ENCODE peak calls at places on chromosomes 7 and 10, in five cellular contexts. P is mammary epithelial cell, O is PC-9, H is H9, G is upper lobe of left lung. K is an unnamed sample.

GRCh38 chr7:108684629-108685028 is 115.0 kb downstream of the DNAJB9 start:
- DNase-seq in G (no peak), H (no peak), P (no peak), O (no peak), K (no peak)

GRCh38 chr7:149209518-149210269 is 14.3 kb downstream of the ZNF282 start:
- DNase-seq in O (no peak), G (no peak), P (peak; percentile 62), H (peak; percentile 80), K (peak; percentile 80)

GRCh38 chr10:17409170-17409733 is 45.1 kb downstream of the ST8SIA6 start:
- DNase-seq in P (no peak), G (no peak), H (no peak), O (no peak), K (peak; percentile 7)

GRCh38 chr7:42237891-42238531 is 1.0 kb upstream of the GLI3 start:
- DNase-seq in G (no peak), H (peak; percentile 83), O (no peak), P (no peak), K (peak; percentile 65)

GRCh38 chr7:33412336-33412735 is 283.0 kb downstream of the BBS9 start:
- DNase-seq in O (no peak), G (no peak), P (no peak), H (no peak), K (no peak)

GRCh38 chr10:122078965-122079401 is 90.0 kb downstream of the TACC2 start:
- DNase-seq in O (no peak), H (no peak), P (no peak), G (no peak), K (no peak)

GRCh38 chr10:92387289-92387940 is 96.4 kb downstream of the MARCHF5 start:
- DNase-seq in P (peak; percentile 17), H (peak; percentile 96), G (no peak), O (no peak), K (peak; percentile 18)

GRCh38 chr7:112079671-112080070 is 126.5 kb downstream of the DOCK4 start:
- DNase-seq in P (no peak), G (no peak), H (no peak), O (no peak), K (no peak)

GRCh38 chr10:132420469-132421376 is 23.7 kb downstream of the PWWP2B start:
- DNase-seq in O (peak; percentile 60), P (no peak), H (no peak), G (no peak), K (no peak)

GRCh38 chr10:132162021-132162531 is 24.7 kb upstream of the DPYSL4 start:
- DNase-seq in H (no peak), G (no peak), P (no peak), O (no peak), K (no peak)

GRCh38 chr7:36906448-36906847 is 182.2 kb upstream of the AOAH start:
- DNase-seq in O (no peak), H (no peak), G (no peak), P (no peak), K (no peak)

GRCh38 chr10:133093291-133093690 is 5.6 kb downstream of the ADGRA1 start:
- DNase-seq in H (no peak), P (no peak), G (no peak), O (no peak), K (no peak)

GRCh38 chr10:71878327-71879034 is 27.4 kb upstream of the PSAP start:
- DNase-seq in H (peak; percentile 44), O (peak; percentile 28), P (no peak), G (no peak), K (no peak)

GRCh38 chr7:107878636-107879035 is 12.3 kb upstream of the DLD start:
- DNase-seq in G (no peak), O (no peak), P (peak; percentile 14), H (no peak), K (no peak)

GRCh38 chr7:18352339-18353255 is 143.0 kb upstream of the HDAC9 start:
- DNase-seq in G (no peak), P (peak; percentile 67), O (peak; percentile 77), H (peak; percentile 43), K (peak; percentile 69)

GRCh38 chr10:3945026-3945425 is 160.0 kb upstream of the KLF6 start:
- DNase-seq in P (no peak), G (no peak), H (no peak), O (no peak), K (no peak)

GRCh38 chr7:65840446-65840845 is 32.4 kb upstream of the VKORC1L1 start:
- DNase-seq in H (peak; percentile 84), G (peak; percentile 5), O (no peak), P (no peak), K (no peak)

GRCh38 chr10:46550795-46551700 is 5.4 kb downstream of the GPRIN2 start:
- DNase-seq in P (no peak), H (peak; percentile 25), G (no peak), O (no peak), K (no peak)

GRCh38 chr10:7529638-7530037 is 118.8 kb upstream of the SFMBT2 start:
- DNase-seq in G (no peak), P (peak; percentile 17), O (no peak), H (peak; percentile 59), K (no peak)

GRCh38 chr10:133241501-133242205 is 4.0 kb downstream of the VENTX start:
- DNase-seq in P (no peak), G (peak; percentile 55), O (no peak), H (no peak), K (no peak)

GRCh38 chr7:1590476-1590875 is 20.6 kb upstream of the PSMG3 start:
- DNase-seq in H (no peak), G (no peak), O (no peak), P (no peak), K (no peak)

GRCh38 chr7:28835800-28836199 is 122.3 kb downstream of the TRIL start:
- DNase-seq in P (peak; percentile 44), H (no peak), O (no peak), G (no peak), K (peak; percentile 24)

GRCh38 chr10:72756674-72757385 is 64.9 kb downstream of the MCU start:
- DNase-seq in P (no peak), H (peak; percentile 49), G (no peak), O (no peak), K (no peak)

GRCh38 chr10:119020627-119020946 is 8.9 kb upstream of the NANOS1 start:
- DNase-seq in O (peak; percentile 61), G (no peak), P (peak; percentile 55), H (no peak), K (no peak)

GRCh38 chr10:84329094-84329611 is 764 bp downstream of the CCSER2 start:
- DNase-seq in H (peak; percentile 50), O (no peak), G (no peak), P (peak; percentile 57), K (peak; percentile 36)

GRCh38 chr10:60531006-60531405 is 141.3 kb upstream of the ANK3 start:
- DNase-seq in H (no peak), O (no peak), G (no peak), P (no peak), K (no peak)

GRCh38 chr10:126392469-126392868 is 4.2 kb upstream of the ADAM12 start:
- DNase-seq in H (no peak), P (no peak), G (no peak), O (no peak), K (no peak)

GRCh38 chr7:87599336-87599735 is 1.3 kb downstream of the ABCB1 start:
- DNase-seq in P (no peak), G (no peak), H (no peak), O (no peak), K (no peak)

GRCh38 chr7:13071999-13072398 is 384.6 kb downstream of the ARL4A start:
- DNase-seq in G (no peak), P (peak; percentile 8), O (no peak), H (no peak), K (no peak)

GRCh38 chr10:21726601-21727295 is 192.7 kb downstream of the MLLT10 start:
- DNase-seq in O (no peak), G (no peak), P (no peak), H (no peak), K (no peak)

GRCh38 chr7:42689626-42690025 is 222.2 kb downstream of the C7orf25 start:
- DNase-seq in O (no peak), H (no peak), G (no peak), P (peak; percentile 20), K (no peak)

GRCh38 chr7:80488851-80489370 is 23.0 kb downstream of the GNAT3 start:
- DNase-seq in G (no peak), O (no peak), P (no peak), H (no peak), K (no peak)
- TF ChIP-seq CTCF in G (no peak), O (no peak), P (no peak), H (no peak), K (no peak)

DNA sequence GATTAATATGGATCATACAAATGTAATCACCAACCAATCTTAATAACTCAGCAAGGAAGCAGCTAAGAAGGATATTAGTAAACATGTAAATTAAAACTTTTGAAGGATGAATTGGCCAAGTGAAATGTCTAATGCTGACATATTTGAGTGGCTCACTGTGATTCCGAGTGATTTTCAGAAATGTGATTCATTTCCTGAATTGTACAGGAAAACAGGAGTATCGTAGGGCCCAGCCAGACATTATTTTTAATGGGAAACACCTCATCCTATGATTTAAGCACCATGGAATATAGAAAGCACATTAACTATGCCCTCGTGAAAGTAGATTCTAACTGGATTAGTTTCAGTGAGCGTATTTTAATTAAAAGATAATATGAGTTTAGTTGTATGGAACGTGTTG is 82.3 kb downstream of the LHFPL3 start:
- DNase-seq in G (no peak), P (no peak), O (no peak), H (no peak), K (no peak)
- TF ChIP-seq CTCF in G (no peak), P (no peak), O (no peak), H (no peak), K (no peak)

GRCh38 chr7:47418910-47419309 is 163.0 kb downstream of the TNS3 start:
- DNase-seq in G (no peak), H (no peak), P (peak; percentile 69), O (no peak), K (peak; percentile 69)
- TF ChIP-seq CTCF in G (no peak), H (no peak), P (no peak), O (no peak), K (no peak)

DNA sequence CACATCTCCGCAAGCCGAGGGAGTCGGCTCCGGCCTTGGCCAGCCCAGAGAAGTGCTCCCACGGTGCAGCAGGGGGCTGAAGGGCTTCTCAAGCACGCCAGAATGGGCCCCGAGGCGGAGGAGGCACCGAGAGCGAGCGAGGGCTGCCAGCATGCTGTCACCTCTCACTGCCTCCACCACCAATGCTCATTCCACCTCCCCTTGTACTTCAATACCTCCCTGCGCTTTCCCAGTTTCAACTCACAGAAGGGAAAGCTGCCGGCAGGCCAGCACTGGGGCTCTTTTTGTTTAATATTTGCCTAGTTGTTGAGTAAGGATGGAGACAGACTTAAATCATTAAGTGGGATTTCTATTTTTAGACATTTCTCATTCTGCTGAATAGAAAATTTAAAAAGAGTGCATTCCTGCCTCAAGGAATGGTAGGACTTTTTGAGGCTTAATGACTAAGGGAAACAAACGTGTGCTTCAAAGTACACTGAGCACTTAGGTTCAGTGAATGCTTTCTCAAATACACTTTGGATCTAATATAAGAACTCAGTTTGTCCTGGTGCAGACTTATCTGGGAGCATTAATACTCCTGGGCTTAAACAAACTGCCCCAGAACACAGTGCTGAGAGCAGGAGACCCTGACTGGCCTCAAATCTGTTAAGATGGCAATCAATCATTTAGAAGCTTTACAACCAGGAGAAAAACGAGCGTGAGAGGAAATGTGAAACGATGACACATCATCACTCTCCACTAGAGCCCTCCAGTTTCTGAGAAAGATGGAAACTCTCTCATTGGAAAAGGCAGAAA is 131.2 kb downstream of the RALA start:
- DNase-seq in O (no peak), H (peak; percentile 74), P (peak; percentile 40), G (peak; percentile 83), K (peak; percentile 75)
- TF ChIP-seq CTCF in O (no peak), H (no peak), P (no peak), G (no peak), K (peak; percentile 45)

GRCh38 chr10:287814-288213 is 152.6 kb downstream of the ZMYND11 start:
- DNase-seq in O (no peak), H (peak; percentile 71), P (no peak), G (no peak), K (peak; percentile 7)
- TF ChIP-seq CTCF in O (peak; percentile 43), H (peak; percentile 64), P (no peak), G (no peak), K (peak; percentile 76)

K was measured in HFFc6.